ENCODE peak calls at places on chromosome 1, in four cellular contexts. H is glutamatergic neuron, T is progenitor cell of endocrine pancreas, Q is CMK. E is an unnamed sample.

GRCh38 chr1:246139745-246140182 is 367.3 kb downstream of the SMYD3 start:
- DNase-seq in H (no peak), T (no peak), Q (no peak), E (no peak)

GRCh38 chr1:27664291-27664690 is 7.7 kb downstream of the IFI6 start:
- DNase-seq in H (no peak), T (no peak), Q (no peak), E (no peak)

GRCh38 chr1:156677616-156678596 is 699 bp upstream of the NES start:
- DNase-seq in H (peak), T (no peak), Q (no peak), E (no peak)

GRCh38 chr1:43858324-43858723 is 75.3 kb upstream of the ARTN start:
- DNase-seq in H (no peak), T (no peak), Q (no peak), E (no peak)

GRCh38 chr1:29385966-29386365 is 149.6 kb downstream of the PTPRU start:
- DNase-seq in H (no peak), T (no peak), Q (no peak), E (no peak)

GRCh38 chr1:32900956-32901822 is at the start of gene TMEM54:
- DNase-seq in H (peak), T (peak), Q (no peak), E (no peak)

GRCh38 chr1:56501888-56502287 is 77.5 kb downstream of the PLPP3 start:
- DNase-seq in H (no peak), T (no peak), Q (no peak), E (no peak)

GRCh38 chr1:23913212-23913880 is at the start of gene CNR2:
- DNase-seq in H (no peak), T (no peak), Q (peak), E (no peak)

GRCh38 chr1:97906567-97907228 is 14.1 kb downstream of the DPYD start:
- DNase-seq in H (no peak), T (no peak), Q (no peak), E (no peak)

GRCh38 chr1:161989108-161989507 is 34.6 kb downstream of the OLFML2B start:
- DNase-seq in H (no peak), T (no peak), Q (no peak), E (no peak)

GRCh38 chr1:85577421-85578320 is 2.9 kb upstream of the CCN1 start:
- DNase-seq in H (peak), T (no peak), Q (no peak), E (no peak)

GRCh38 chr1:83883979-83884378 is 115.0 kb downstream of the TTLL7 start:
- DNase-seq in H (no peak), T (no peak), Q (no peak), E (no peak)

GRCh38 chr1:204180133-204180532 is 14.0 kb upstream of the REN start:
- DNase-seq in H (no peak), T (no peak), Q (no peak), E (no peak)

GRCh38 chr1:236530286-236530685 is 6.5 kb downstream of the LGALS8 start:
- DNase-seq in H (no peak), T (no peak), Q (no peak), E (no peak)

GRCh38 chr1:165619647-165620151 is 11.3 kb upstream of the MGST3 start:
- DNase-seq in H (no peak), T (no peak), Q (no peak), E (no peak)

GRCh38 chr1:38009088-38009840 is 3.3 kb upstream of the UTP11 start:
- DNase-seq in H (no peak), T (no peak), Q (peak), E (no peak)

GRCh38 chr1:180501865-180502360 is 464 bp downstream of the ACBD6 start:
- DNase-seq in H (no peak), T (no peak), Q (no peak), E (no peak)

GRCh38 chr1:10924030-10924429 is 88.4 kb upstream of the TARDBP start:
- DNase-seq in H (no peak), T (no peak), Q (no peak), E (no peak)

GRCh38 chr1:242185728-242186127 is 186.8 kb upstream of the MAP1LC3C start:
- DNase-seq in H (no peak), T (no peak), Q (no peak), E (no peak)

GRCh38 chr1:227844320-227845114 is 29.0 kb downstream of the PRSS38 start:
- DNase-seq in H (no peak), T (no peak), Q (peak), E (no peak)

GRCh38 chr1:219086956-219087469 is 86.7 kb upstream of the LYPLAL1 start:
- DNase-seq in H (no peak), T (no peak), Q (no peak), E (no peak)

GRCh38 chr1:15929258-15929935 is 46.5 kb downstream of the ZBTB17 start:
- DNase-seq in H (no peak), T (no peak), Q (no peak), E (no peak)

GRCh38 chr1:175508320-175509110 is 234.9 kb downstream of the TNR start:
- DNase-seq in H (no peak), T (no peak), Q (no peak), E (no peak)

GRCh38 chr1:33445108-33445507 is 14.2 kb upstream of the PHC2 start:
- DNase-seq in H (no peak), T (no peak), Q (no peak), E (no peak)

GRCh38 chr1:119767486-119767885 is 1.2 kb downstream of the HMGCS2 start:
- DNase-seq in H (no peak), T (no peak), Q (no peak), E (no peak)

GRCh38 chr1:91619881-91620280 is 119.2 kb downstream of the CDC7 start:
- DNase-seq in H (no peak), T (no peak), Q (no peak), E (no peak)

GRCh38 chr1:12618661-12619395 is 818 bp upstream of the DHRS3 start:
- DNase-seq in H (no peak), T (peak), Q (no peak), E (peak)

GRCh38 chr1:240234477-240235225 is 143.0 kb downstream of the FMN2 start:
- DNase-seq in H (no peak), T (no peak), Q (no peak), E (no peak)

GRCh38 chr1:56578963-56579875 is at the start of gene PLPP3:
- DNase-seq in H (peak), T (peak), Q (no peak), E (peak)

E was measured in right lobe of liver.